ENCODE peak calls at places on chromosome 22, in nine cellular contexts. R is body of pancreas, S is sigmoid colon, C is endothelial cell of umbilical vein, T is breast epithelium, N is IMR-90, O is transverse colon, J is ovary, A is heart left ventricle. H is an unnamed sample.
A peak's percentile ranks its signal among the peaks of the same experiment; 100 is the strongest.

GRCh38 chr22:27213766-27214581 is 556.6 kb downstream of the MIAT start:
- DNase-seq in R (peak; percentile 37), S (peak; percentile 96), C (peak; percentile 34), T (peak; percentile 50), N (peak; percentile 55), O (peak; percentile 38), J (peak; percentile 78), A (peak; percentile 80), H (no peak)

GRCh38 chr22:27918351-27919221 is 470 bp downstream of the PITPNB start:
- DNase-seq in R (peak; percentile 50), S (peak; percentile 78), C (peak; percentile 63), T (peak; percentile 40), N (peak; percentile 45), O (peak; percentile 55), J (peak; percentile 72), A (peak; percentile 56), H (peak; percentile 29)

GRCh38 chr22:35229865-35230264 is 27.4 kb upstream of the HMGXB4 start:
- DNase-seq in R (no peak), S (no peak), C (no peak), T (no peak), N (no peak), O (no peak), J (no peak), A (no peak), H (no peak)

GRCh38 chr22:45521178-45521577 is 18.5 kb downstream of the FBLN1 start:
- DNase-seq in R (no peak), S (no peak), C (no peak), T (no peak), N (no peak), O (no peak), J (no peak), A (no peak), H (no peak)

GRCh38 chr22:42229455-42230149 is 40.9 kb downstream of the TCF20 start:
- DNase-seq in R (peak; percentile 40), S (peak; percentile 67), C (peak; percentile 6), T (no peak), N (peak; percentile 54), O (no peak), J (peak; percentile 75), A (no peak), H (no peak)

GRCh38 chr22:50185384-50186087 is at the start of gene TRABD:
- DNase-seq in R (peak; percentile 91), S (peak; percentile 95), C (peak; percentile 84), T (peak; percentile 82), N (peak; percentile 82), O (peak; percentile 93), J (peak; percentile 90), A (peak; percentile 94), H (peak; percentile 95)

GRCh38 chr22:32897400-32897799 is 95.9 kb downstream of the TIMP3 start:
- DNase-seq in R (no peak), S (no peak), C (no peak), T (no peak), N (peak; percentile 43), O (no peak), J (no peak), A (no peak), H (no peak)

GRCh38 chr22:40975346-40975745 is 24.2 kb downstream of the RBX1 start:
- DNase-seq in R (no peak), S (no peak), C (no peak), T (no peak), N (no peak), O (no peak), J (no peak), A (no peak), H (no peak)

GRCh38 chr22:18077639-18078328 is at the start of gene PEX26:
- DNase-seq in R (peak; percentile 96), S (peak; percentile 97), C (peak; percentile 93), T (peak; percentile 95), N (peak; percentile 95), O (peak; percentile 96), J (peak; percentile 90), A (peak; percentile 97), H (peak; percentile 95)

GRCh38 chr22:49724030-49724892 is 103.4 kb downstream of the BRD1 start:
- DNase-seq in R (no peak), S (no peak), C (no peak), T (no peak), N (no peak), O (no peak), J (no peak), A (no peak), H (no peak)

GRCh38 chr22:23817146-23817545 is 21.7 kb downstream of the DERL3 start:
- DNase-seq in R (no peak), S (no peak), C (no peak), T (no peak), N (no peak), O (no peak), J (no peak), A (no peak), H (no peak)

GRCh38 chr22:49603016-49603415 is 224.7 kb downstream of the BRD1 start:
- DNase-seq in R (no peak), S (no peak), C (no peak), T (no peak), N (no peak), O (no peak), J (no peak), A (no peak), H (no peak)

GRCh38 chr22:17090550-17090949 is 5.8 kb downstream of the IL17RA start:
- DNase-seq in R (no peak), S (no peak), C (no peak), T (no peak), N (no peak), O (no peak), J (no peak), A (no peak), H (no peak)

GRCh38 chr22:24954114-24954463 is 1.6 kb downstream of the KIAA1671 start:
- DNase-seq in R (no peak), S (no peak), C (peak; percentile 22), T (no peak), N (no peak), O (no peak), J (no peak), A (no peak), H (no peak)

GRCh38 chr22:17764036-17764435 is 10.2 kb downstream of the BID start:
- DNase-seq in R (no peak), S (no peak), C (no peak), T (no peak), N (no peak), O (no peak), J (no peak), A (no peak), H (no peak)

GRCh38 chr22:25853501-25853900 is 111.5 kb downstream of the MYO18B start:
- DNase-seq in R (no peak), S (no peak), C (no peak), T (no peak), N (no peak), O (no peak), J (no peak), A (no peak), H (no peak)

GRCh38 chr22:39433476-39434242 is 23.2 kb upstream of the MGAT3 start:
- DNase-seq in R (no peak), S (no peak), C (no peak), T (no peak), N (no peak), O (no peak), J (no peak), A (peak; percentile 13), H (no peak)
- H3K4me3 ChIP-seq in R (no peak overlapping the region), S (no peak overlapping the region), C (no peak overlapping the region), T (no peak overlapping the region), N (no peak overlapping the region), O (no peak overlapping the region), J (no peak overlapping the region), A (no peak overlapping the region), H (no peak overlapping the region)

GRCh38 chr22:19759994-19760651 is 455 bp upstream of the TBX1 start:
- DNase-seq in R (no peak), S (no peak), C (no peak), T (no peak), N (no peak), O (no peak), J (no peak), A (no peak), H (no peak)
- TF ChIP-seq POLR2A in R (no peak), S (no peak), C (no peak), T (no peak), N (no peak), O (no peak), J (no peak), A (no peak), H (no peak)

GRCh38 chr22:21684492-21685163 is 18.8 kb downstream of the PPIL2 start:
- DNase-seq in R (no peak), S (no peak), C (no peak), T (no peak), N (no peak), O (no peak), J (no peak), A (no peak), H (no peak)
- H3K36me3 ChIP-seq in R (peaks cover 9% of the 10 kb centered on the region), S (peaks cover 57% of the 10 kb centered on the region), C (peaks cover 45% of the 10 kb centered on the region), T (no peaks in the 10 kb centered on the region), N (peaks cover 63% of the 10 kb centered on the region), O (peaks cover 5% of the 10 kb centered on the region), J (no peaks in the 10 kb centered on the region), A (peaks cover 86% of the 10 kb centered on the region), H (no peaks in the 10 kb centered on the region)

DNA sequence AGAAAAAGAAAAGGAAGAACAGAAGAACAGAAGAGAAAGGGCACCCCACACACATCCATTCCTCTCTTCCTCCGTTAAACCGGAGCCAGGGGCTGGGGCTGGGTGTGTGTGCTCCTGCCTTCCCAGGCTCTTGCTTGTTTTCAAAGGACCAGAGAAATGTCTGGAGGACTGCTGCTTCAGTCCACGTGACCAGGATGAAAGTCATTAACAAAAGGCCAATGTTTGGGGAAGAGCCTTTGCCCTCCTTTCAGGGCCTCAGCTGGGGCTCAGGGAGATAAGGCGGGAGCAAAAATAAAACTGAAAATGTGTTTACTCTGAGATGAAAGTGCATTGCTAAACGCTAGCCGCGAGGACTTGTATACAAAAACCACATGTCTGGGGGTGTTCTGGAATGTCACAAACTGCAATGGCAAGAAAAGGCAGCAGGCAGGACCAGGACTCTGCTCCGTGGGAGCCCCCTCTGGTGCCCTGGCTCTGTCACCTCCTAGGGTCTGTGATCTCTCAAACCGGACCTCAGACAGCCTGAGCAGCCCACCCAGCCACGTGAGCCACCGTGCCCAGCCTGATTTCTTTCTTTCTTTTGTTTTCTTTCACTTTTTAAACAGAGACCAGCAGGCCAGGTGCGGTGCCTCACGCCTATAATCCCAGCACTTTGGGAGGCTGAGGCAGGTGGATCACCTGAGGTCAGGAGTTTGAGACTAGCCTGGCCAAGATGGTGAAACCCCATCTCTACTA is 31.6 kb upstream of the MYH9 start:
- DNase-seq in R (peak; percentile 31), S (peak; percentile 81), C (peak; percentile 59), T (peak; percentile 60), N (peak; percentile 96), O (peak; percentile 67), J (peak; percentile 71), A (peak; percentile 69), H (peak; percentile 76)
- H3K4me3 ChIP-seq in R (no peak overlapping the region), S (no peak overlapping the region), C (no peak overlapping the region), T (peak overlapping the region; percentile 56), N (no peak overlapping the region), O (peak overlapping the region; percentile 24), J (peak overlapping the region; percentile 29), A (peak overlapping the region; percentile 17), H (peak overlapping the region; percentile 38)

H was measured in Peyer's patch.